ENCODE peak calls at places on chromosome 16, in five cellular contexts. One of them, this sample, is unnamed.

GRCh38 chr16:61676740-61677139 is 359.5 kb downstream of the CDH8 start:
- DNase-seq in left ventricle myocardium inferior: no peak
- DNase-seq in pancreas: no peak
- DNase-seq in IMR-90: no peak
- DNase-seq in tibial artery: no peak
- DNase-seq in this sample: no peak

GRCh38 chr16:19741354-19741753 is 23.3 kb downstream of the IQCK start:
- DNase-seq in pancreas: no peak
- DNase-seq in IMR-90: no peak
- DNase-seq in left ventricle myocardium inferior: no peak
- DNase-seq in tibial artery: no peak
- DNase-seq in this sample: no peak

GRCh38 chr16:89422905-89423630 is 67.3 kb downstream of the ANKRD11 start:
- DNase-seq in left ventricle myocardium inferior: no peak
- DNase-seq in pancreas: no peak
- DNase-seq in IMR-90: peak; percentile 79
- DNase-seq in tibial artery: no peak
- DNase-seq in this sample: no peak

GRCh38 chr16:9072806-9073341 is 18.6 kb upstream of the HAPSTR1 start:
- DNase-seq in IMR-90: peak; percentile 96
- DNase-seq in left ventricle myocardium inferior: no peak
- DNase-seq in tibial artery: no peak
- DNase-seq in pancreas: no peak
- DNase-seq in this sample: no peak

GRCh38 chr16:1700246-1700645 is 5.7 kb upstream of the MAPK8IP3 start:
- DNase-seq in pancreas: no peak
- DNase-seq in left ventricle myocardium inferior: no peak
- DNase-seq in tibial artery: no peak
- DNase-seq in IMR-90: no peak
- DNase-seq in this sample: no peak

GRCh38 chr16:88527186-88527936 is 42.8 kb upstream of the ZC3H18 start:
- DNase-seq in left ventricle myocardium inferior: peak; percentile 68
- DNase-seq in IMR-90: peak; percentile 47
- DNase-seq in tibial artery: no peak
- DNase-seq in pancreas: no peak
- DNase-seq in this sample: no peak

GRCh38 chr16:78249056-78249455 is 149.6 kb downstream of the WWOX start:
- DNase-seq in IMR-90: no peak
- DNase-seq in left ventricle myocardium inferior: peak; percentile 32
- DNase-seq in pancreas: peak; percentile 75
- DNase-seq in tibial artery: no peak
- DNase-seq in this sample: no peak

GRCh38 chr16:48441106-48441505 is 55.9 kb upstream of the SIAH1 start:
- DNase-seq in pancreas: no peak
- DNase-seq in IMR-90: no peak
- DNase-seq in left ventricle myocardium inferior: no peak
- DNase-seq in tibial artery: no peak
- DNase-seq in this sample: no peak

GRCh38 chr16:1533443-1533951 is at the start of gene TMEM204:
- DNase-seq in tibial artery: peak; percentile 90
- DNase-seq in IMR-90: peak; percentile 78
- DNase-seq in left ventricle myocardium inferior: peak; percentile 86
- DNase-seq in pancreas: no peak
- DNase-seq in this sample: no peak

GRCh38 chr16:27640277-27640600 is 90.3 kb downstream of the KATNIP start:
- DNase-seq in IMR-90: no peak
- DNase-seq in pancreas: no peak
- DNase-seq in left ventricle myocardium inferior: no peak
- DNase-seq in tibial artery: no peak
- DNase-seq in this sample: no peak

GRCh38 chr16:1724491-1724890 is 18.5 kb downstream of the MAPK8IP3 start:
- DNase-seq in tibial artery: no peak
- DNase-seq in IMR-90: no peak
- DNase-seq in left ventricle myocardium inferior: no peak
- DNase-seq in pancreas: no peak
- DNase-seq in this sample: no peak

GRCh38 chr16:13333336-13333735 is 431.9 kb downstream of the SHISA9 start:
- DNase-seq in left ventricle myocardium inferior: no peak
- DNase-seq in IMR-90: no peak
- DNase-seq in tibial artery: no peak
- DNase-seq in pancreas: no peak
- DNase-seq in this sample: no peak

GRCh38 chr16:72921620-72922019 is 126.3 kb downstream of the ZFHX3 start:
- DNase-seq in IMR-90: peak; percentile 32
- DNase-seq in pancreas: no peak
- DNase-seq in left ventricle myocardium inferior: no peak
- DNase-seq in tibial artery: peak; percentile 83
- DNase-seq in this sample: no peak

GRCh38 chr16:48067388-48067787 is 88.4 kb downstream of the ABCC12 start:
- DNase-seq in left ventricle myocardium inferior: no peak
- DNase-seq in pancreas: no peak
- DNase-seq in tibial artery: no peak
- DNase-seq in IMR-90: no peak
- DNase-seq in this sample: no peak

GRCh38 chr16:24516900-24517669 is 22.3 kb upstream of the RBBP6 start:
- DNase-seq in IMR-90: peak; percentile 85
- DNase-seq in left ventricle myocardium inferior: peak; percentile 65
- DNase-seq in pancreas: peak; percentile 73
- DNase-seq in tibial artery: peak; percentile 88
- DNase-seq in this sample: no peak

GRCh38 chr16:70715860-70716357 is 30.1 kb upstream of the MTSS2 start:
- DNase-seq in left ventricle myocardium inferior: no peak
- DNase-seq in IMR-90: peak; percentile 62
- DNase-seq in pancreas: no peak
- DNase-seq in tibial artery: no peak
- DNase-seq in this sample: no peak

GRCh38 chr16:28309811-28310311 is 17.5 kb downstream of the SBK1 start:
- DNase-seq in tibial artery: no peak
- DNase-seq in left ventricle myocardium inferior: peak; percentile 35
- DNase-seq in pancreas: no peak
- DNase-seq in IMR-90: no peak
- DNase-seq in this sample: no peak

GRCh38 chr16:78437352-78437968 is 338.0 kb downstream of the WWOX start:
- DNase-seq in left ventricle myocardium inferior: no peak
- DNase-seq in pancreas: peak; percentile 26
- DNase-seq in IMR-90: peak; percentile 1
- DNase-seq in tibial artery: no peak
- DNase-seq in this sample: no peak

GRCh38 chr16:89010210-89010925 is 33.4 kb upstream of the CBFA2T3 start:
- DNase-seq in left ventricle myocardium inferior: no peak
- DNase-seq in pancreas: no peak
- DNase-seq in tibial artery: peak; percentile 44
- DNase-seq in IMR-90: no peak
- DNase-seq in this sample: no peak

GRCh38 chr16:6377956-6378355 is 954.7 kb upstream of the RBFOX1 start:
- DNase-seq in left ventricle myocardium inferior: no peak
- DNase-seq in pancreas: no peak
- DNase-seq in IMR-90: no peak
- DNase-seq in tibial artery: no peak
- DNase-seq in this sample: no peak

GRCh38 chr16:66705790-66706505 is 9.4 kb upstream of the CMTM4 start:
- DNase-seq in tibial artery: peak; percentile 94
- DNase-seq in pancreas: no peak
- DNase-seq in IMR-90: peak; percentile 44
- DNase-seq in left ventricle myocardium inferior: peak; percentile 72
- DNase-seq in this sample: no peak

GRCh38 chr16:9151074-9151473 is 59.6 kb downstream of the HAPSTR1 start:
- DNase-seq in left ventricle myocardium inferior: no peak
- DNase-seq in tibial artery: no peak
- DNase-seq in pancreas: no peak
- DNase-seq in IMR-90: no peak
- DNase-seq in this sample: no peak

GRCh38 chr16:68086860-68087268 is 1.7 kb downstream of the NFATC3 start:
- DNase-seq in left ventricle myocardium inferior: no peak
- DNase-seq in pancreas: no peak
- DNase-seq in tibial artery: no peak
- DNase-seq in IMR-90: no peak
- DNase-seq in this sample: no peak

GRCh38 chr16:10933865-10934264 is 8.4 kb downstream of the DEXI start:
- DNase-seq in left ventricle myocardium inferior: no peak
- DNase-seq in IMR-90: no peak
- DNase-seq in pancreas: no peak
- DNase-seq in tibial artery: no peak
- DNase-seq in this sample: no peak

GRCh38 chr16:10934325-10935107 is 7.8 kb downstream of the DEXI start:
- DNase-seq in IMR-90: no peak
- DNase-seq in left ventricle myocardium inferior: no peak
- DNase-seq in pancreas: no peak
- DNase-seq in tibial artery: no peak
- DNase-seq in this sample: no peak

GRCh38 chr16:10936585-10936984 is 5.7 kb downstream of the DEXI start:
- DNase-seq in tibial artery: no peak
- DNase-seq in IMR-90: no peak
- DNase-seq in left ventricle myocardium inferior: no peak
- DNase-seq in pancreas: no peak
- DNase-seq in this sample: no peak

GRCh38 chr16:10937068-10937859 is 5.0 kb downstream of the DEXI start:
- DNase-seq in pancreas: no peak
- DNase-seq in tibial artery: no peak
- DNase-seq in IMR-90: no peak
- DNase-seq in left ventricle myocardium inferior: peak; percentile 40
- DNase-seq in this sample: no peak

DNA sequence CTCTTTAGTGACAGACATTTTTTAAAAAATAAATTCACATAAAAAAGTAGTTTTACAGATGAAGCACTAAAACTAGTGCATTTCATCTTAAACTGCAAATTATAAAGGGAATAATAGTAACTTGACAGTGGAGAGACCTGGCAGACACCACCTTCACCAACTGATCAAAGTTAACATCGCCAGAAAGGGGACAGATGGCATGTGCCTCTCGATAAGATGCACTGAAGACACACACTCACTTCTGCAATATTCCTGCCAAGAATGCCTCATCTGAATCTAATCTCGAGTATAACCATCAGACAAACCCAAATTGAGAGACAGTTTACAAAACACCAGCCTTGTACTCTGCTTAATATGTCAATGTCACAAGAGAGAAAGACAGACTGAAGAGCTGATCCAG is 6.8 kb downstream of the DEXI start:
- DNase-seq in left ventricle myocardium inferior: no peak
- DNase-seq in pancreas: no peak
- DNase-seq in tibial artery: no peak
- DNase-seq in IMR-90: no peak
- DNase-seq in this sample: no peak
- H3K4me1 ChIP-seq in left ventricle myocardium inferior: peaks cover 98% of the 10 kb centered on the region
- H3K4me1 ChIP-seq in pancreas: peaks cover 28% of the 10 kb centered on the region
- H3K4me1 ChIP-seq in tibial artery: peaks cover 55% of the 10 kb centered on the region
- H3K4me1 ChIP-seq in IMR-90: peaks cover 21% of the 10 kb centered on the region
- H3K4me1 ChIP-seq in this sample: peaks cover 36% of the 10 kb centered on the region

GRCh38 chr16:85610446-85611204 is 2.5 kb upstream of the GSE1 start:
- DNase-seq in pancreas: peak; percentile 92
- DNase-seq in left ventricle myocardium inferior: peak; percentile 82
- DNase-seq in tibial artery: peak; percentile 92
- DNase-seq in IMR-90: peak; percentile 81
- DNase-seq in this sample: peak; percentile 37

GRCh38 chr16:85608887-85609286 is 4.2 kb upstream of the GSE1 start:
- DNase-seq in pancreas: no peak
- DNase-seq in tibial artery: no peak
- DNase-seq in IMR-90: no peak
- DNase-seq in left ventricle myocardium inferior: no peak
- DNase-seq in this sample: no peak

GRCh38 chr16:85611205-85611454 is 2.0 kb upstream of the GSE1 start:
- DNase-seq in pancreas: no peak
- DNase-seq in left ventricle myocardium inferior: no peak
- DNase-seq in tibial artery: no peak
- DNase-seq in IMR-90: no peak
- DNase-seq in this sample: no peak

GRCh38 chr16:85609539-85609938 is 3.6 kb upstream of the GSE1 start:
- DNase-seq in left ventricle myocardium inferior: no peak
- DNase-seq in tibial artery: no peak
- DNase-seq in pancreas: no peak
- DNase-seq in IMR-90: no peak
- DNase-seq in this sample: no peak

DNA sequence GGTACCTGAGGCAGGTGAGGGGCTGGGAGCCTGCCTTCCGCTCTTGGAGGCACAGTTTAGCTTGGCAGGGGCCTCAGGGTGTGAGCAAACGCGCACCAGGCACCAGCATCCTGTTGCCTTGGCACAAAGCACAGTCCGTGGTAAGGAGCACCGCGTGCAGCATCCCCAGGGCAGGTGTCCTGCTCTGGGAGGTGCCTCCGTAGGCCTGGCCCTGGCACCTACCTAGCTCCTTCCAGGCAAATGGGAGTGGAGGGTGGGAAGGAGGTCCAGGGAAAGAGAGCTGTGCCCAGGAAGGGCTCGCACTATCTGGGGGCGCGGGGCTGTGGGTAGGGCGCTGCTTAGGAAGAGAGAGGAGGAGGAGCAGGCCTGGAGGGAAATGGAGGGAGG is 3.1 kb upstream of the GSE1 start:
- DNase-seq in IMR-90: no peak
- DNase-seq in pancreas: no peak
- DNase-seq in tibial artery: no peak
- DNase-seq in left ventricle myocardium inferior: no peak
- DNase-seq in this sample: no peak
- H3K4me1 ChIP-seq in IMR-90: peaks cover 13% of the 10 kb centered on the region
- H3K4me1 ChIP-seq in pancreas: peaks cover 24% of the 10 kb centered on the region
- H3K4me1 ChIP-seq in tibial artery: peaks cover 31% of the 10 kb centered on the region
- H3K4me1 ChIP-seq in left ventricle myocardium inferior: peaks cover 64% of the 10 kb centered on the region
- H3K4me1 ChIP-seq in this sample: peaks cover 54% of the 10 kb centered on the region

GRCh38 chr16:30395155-30395991 is at the start of gene ZNF48:
- DNase-seq in left ventricle myocardium inferior: peak; percentile 88
- DNase-seq in IMR-90: peak; percentile 90
- DNase-seq in pancreas: peak; percentile 88
- DNase-seq in tibial artery: peak; percentile 92
- DNase-seq in this sample: no peak
- H3K4me1 ChIP-seq in left ventricle myocardium inferior: peaks cover 37% of the 10 kb centered on the region
- H3K4me1 ChIP-seq in IMR-90: peaks cover 10% of the 10 kb centered on the region
- H3K4me1 ChIP-seq in pancreas: peaks cover 6% of the 10 kb centered on the region
- H3K4me1 ChIP-seq in tibial artery: peaks cover 25% of the 10 kb centered on the region
- H3K4me1 ChIP-seq in this sample: peaks cover 21% of the 10 kb centered on the region

DNA sequence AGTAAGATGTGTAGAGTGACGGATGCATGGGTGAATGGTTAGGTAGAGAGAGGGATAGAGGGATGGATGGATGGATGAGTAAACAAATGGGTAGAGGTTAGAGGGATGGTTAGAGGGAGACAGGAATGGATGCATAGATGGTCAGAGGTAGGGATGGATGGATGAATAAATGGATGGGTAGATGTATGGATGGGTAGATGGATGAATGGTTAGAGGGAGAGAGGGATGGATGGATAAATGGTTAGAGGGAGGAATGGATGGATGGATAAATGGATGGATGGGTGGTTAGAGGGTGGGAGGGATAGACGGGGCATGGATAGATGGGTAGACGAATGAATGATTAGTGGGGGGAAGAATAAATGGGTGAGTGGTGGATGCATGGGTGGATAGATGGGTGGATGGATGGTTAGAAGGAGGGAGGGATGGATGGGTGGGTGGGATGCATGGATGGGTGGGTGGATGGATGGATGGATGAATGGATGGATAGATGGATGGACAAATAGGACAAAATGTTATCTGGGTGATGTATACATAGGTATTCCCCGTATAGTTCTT is 29.2 kb upstream of the SNN start:
- DNase-seq in pancreas: no peak
- DNase-seq in IMR-90: no peak
- DNase-seq in tibial artery: no peak
- DNase-seq in left ventricle myocardium inferior: no peak
- DNase-seq in this sample: no peak
- H3K4me1 ChIP-seq in pancreas: peaks cover 17% of the 10 kb centered on the region
- H3K4me1 ChIP-seq in IMR-90: peaks cover 13% of the 10 kb centered on the region
- H3K4me1 ChIP-seq in tibial artery: peaks cover 21% of the 10 kb centered on the region
- H3K4me1 ChIP-seq in left ventricle myocardium inferior: peaks cover 20% of the 10 kb centered on the region
- H3K4me1 ChIP-seq in this sample: peaks cover 12% of the 10 kb centered on the region

This sample was measured in esophagus squamous epithelium.